ENCODE peak calls at places on chromosomes 2 and 18, in ten cellular contexts. One of them, this sample, is unnamed. For H3K4me1, the result is how much of the 10 kb centered on the place peaks cover.

GRCh38 chr18:59006461-59007067 is 133.1 kb upstream of the SEC11C start:
- DNase-seq in left ventricle myocardium inferior: no peak
- DNase-seq in stomach: no peak
- DNase-seq in H9: no peak
- DNase-seq in psoas muscle: no peak
- DNase-seq in mucosa of descending colon: no peak
- DNase-seq in sigmoid colon: no peak
- DNase-seq in GM12878: no peak
- DNase-seq in HCT116: no peak
- DNase-seq in CD8-positive, alpha-beta memory T cell: no peak
- DNase-seq in this sample: no peak

GRCh38 chr2:20350105-20350712 is 435 bp downstream of the PUM2 start:
- DNase-seq in H9: peak
- DNase-seq in HCT116: no peak
- DNase-seq in left ventricle myocardium inferior: peak
- DNase-seq in stomach: peak
- DNase-seq in sigmoid colon: peak
- DNase-seq in GM12878: no peak
- DNase-seq in mucosa of descending colon: peak
- DNase-seq in CD8-positive, alpha-beta memory T cell: no peak
- DNase-seq in psoas muscle: no peak
- DNase-seq in this sample: peak

GRCh38 chr2:36450466-36451196 is 95.1 kb downstream of the CRIM1 start:
- DNase-seq in CD8-positive, alpha-beta memory T cell: no peak
- DNase-seq in H9: no peak
- DNase-seq in mucosa of descending colon: no peak
- DNase-seq in psoas muscle: no peak
- DNase-seq in HCT116: no peak
- DNase-seq in GM12878: no peak
- DNase-seq in sigmoid colon: no peak
- DNase-seq in stomach: no peak
- DNase-seq in left ventricle myocardium inferior: no peak
- DNase-seq in this sample: no peak

GRCh38 chr2:239762742-239763269 is 262.3 kb downstream of the NDUFA10 start:
- DNase-seq in H9: no peak
- DNase-seq in psoas muscle: no peak
- DNase-seq in CD8-positive, alpha-beta memory T cell: no peak
- DNase-seq in HCT116: no peak
- DNase-seq in GM12878: no peak
- DNase-seq in stomach: no peak
- DNase-seq in sigmoid colon: peak
- DNase-seq in mucosa of descending colon: no peak
- DNase-seq in left ventricle myocardium inferior: no peak
- DNase-seq in this sample: peak

GRCh38 chr18:37578886-37579513 is 13.4 kb upstream of the CELF4 start:
- DNase-seq in H9: no peak
- DNase-seq in GM12878: no peak
- DNase-seq in sigmoid colon: no peak
- DNase-seq in psoas muscle: no peak
- DNase-seq in left ventricle myocardium inferior: no peak
- DNase-seq in HCT116: peak
- DNase-seq in stomach: no peak
- DNase-seq in CD8-positive, alpha-beta memory T cell: no peak
- DNase-seq in mucosa of descending colon: no peak
- DNase-seq in this sample: no peak

GRCh38 chr18:58176915-58177717 is 133.1 kb downstream of the NEDD4L start:
- DNase-seq in mucosa of descending colon: no peak
- DNase-seq in sigmoid colon: no peak
- DNase-seq in HCT116: no peak
- DNase-seq in H9: no peak
- DNase-seq in left ventricle myocardium inferior: no peak
- DNase-seq in psoas muscle: no peak
- DNase-seq in CD8-positive, alpha-beta memory T cell: no peak
- DNase-seq in GM12878: no peak
- DNase-seq in stomach: no peak
- DNase-seq in this sample: no peak

GRCh38 chr2:27489118-27489497 is 435 bp downstream of the IFT172 start:
- DNase-seq in sigmoid colon: no peak
- DNase-seq in GM12878: no peak
- DNase-seq in psoas muscle: no peak
- DNase-seq in left ventricle myocardium inferior: no peak
- DNase-seq in mucosa of descending colon: peak
- DNase-seq in CD8-positive, alpha-beta memory T cell: no peak
- DNase-seq in H9: no peak
- DNase-seq in stomach: no peak
- DNase-seq in HCT116: peak
- DNase-seq in this sample: no peak

GRCh38 chr18:74499633-74500032 is 3.5 kb downstream of the CNDP2 start:
- DNase-seq in GM12878: peak
- DNase-seq in left ventricle myocardium inferior: peak
- DNase-seq in H9: peak
- DNase-seq in stomach: peak
- DNase-seq in mucosa of descending colon: peak
- DNase-seq in sigmoid colon: peak
- DNase-seq in CD8-positive, alpha-beta memory T cell: peak
- DNase-seq in HCT116: no peak
- DNase-seq in psoas muscle: peak
- DNase-seq in this sample: peak

GRCh38 chr2:3043726-3044125 is 333.9 kb downstream of the EIPR1 start:
- DNase-seq in mucosa of descending colon: no peak
- DNase-seq in psoas muscle: no peak
- DNase-seq in left ventricle myocardium inferior: no peak
- DNase-seq in HCT116: no peak
- DNase-seq in H9: no peak
- DNase-seq in sigmoid colon: no peak
- DNase-seq in stomach: no peak
- DNase-seq in CD8-positive, alpha-beta memory T cell: no peak
- DNase-seq in GM12878: no peak
- DNase-seq in this sample: no peak
- H3K4me1 ChIP-seq in mucosa of descending colon: under half
- H3K4me1 ChIP-seq in psoas muscle: under half
- H3K4me1 ChIP-seq in left ventricle myocardium inferior: under half
- H3K4me1 ChIP-seq in HCT116: under half
- H3K4me1 ChIP-seq in H9: under half
- H3K4me1 ChIP-seq in sigmoid colon: under half
- H3K4me1 ChIP-seq in stomach: under half
- H3K4me1 ChIP-seq in CD8-positive, alpha-beta memory T cell: under half
- H3K4me1 ChIP-seq in GM12878: under half
- H3K4me1 ChIP-seq in this sample: under half

DNA sequence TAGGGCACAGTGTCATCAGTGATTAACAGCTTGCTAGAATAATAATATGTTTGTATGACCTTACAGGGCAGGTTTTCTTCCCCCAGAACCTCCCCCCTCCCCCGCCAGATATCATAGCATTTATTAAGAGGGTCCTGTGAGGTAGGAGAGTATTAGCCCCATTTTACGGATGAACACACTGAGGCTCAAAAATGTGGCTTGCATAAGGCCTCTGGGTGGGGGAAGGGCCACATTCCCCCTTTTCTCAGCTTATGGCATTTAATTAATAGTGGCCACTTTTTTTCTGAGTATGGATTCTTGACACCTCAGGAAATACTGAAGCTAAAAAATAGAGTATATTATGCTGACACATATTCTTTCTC is 2.9 kb downstream of the CTIF start:
- DNase-seq in left ventricle myocardium inferior: no peak
- DNase-seq in H9: no peak
- DNase-seq in psoas muscle: no peak
- DNase-seq in stomach: no peak
- DNase-seq in HCT116: no peak
- DNase-seq in sigmoid colon: no peak
- DNase-seq in CD8-positive, alpha-beta memory T cell: no peak
- DNase-seq in GM12878: no peak
- DNase-seq in mucosa of descending colon: peak
- DNase-seq in this sample: no peak
- H3K4me1 ChIP-seq in left ventricle myocardium inferior: half or more
- H3K4me1 ChIP-seq in H9: under half
- H3K4me1 ChIP-seq in psoas muscle: half or more
- H3K4me1 ChIP-seq in stomach: half or more
- H3K4me1 ChIP-seq in HCT116: under half
- H3K4me1 ChIP-seq in sigmoid colon: half or more
- H3K4me1 ChIP-seq in CD8-positive, alpha-beta memory T cell: under half
- H3K4me1 ChIP-seq in GM12878: under half
- H3K4me1 ChIP-seq in mucosa of descending colon: under half
- H3K4me1 ChIP-seq in this sample: under half

DNA sequence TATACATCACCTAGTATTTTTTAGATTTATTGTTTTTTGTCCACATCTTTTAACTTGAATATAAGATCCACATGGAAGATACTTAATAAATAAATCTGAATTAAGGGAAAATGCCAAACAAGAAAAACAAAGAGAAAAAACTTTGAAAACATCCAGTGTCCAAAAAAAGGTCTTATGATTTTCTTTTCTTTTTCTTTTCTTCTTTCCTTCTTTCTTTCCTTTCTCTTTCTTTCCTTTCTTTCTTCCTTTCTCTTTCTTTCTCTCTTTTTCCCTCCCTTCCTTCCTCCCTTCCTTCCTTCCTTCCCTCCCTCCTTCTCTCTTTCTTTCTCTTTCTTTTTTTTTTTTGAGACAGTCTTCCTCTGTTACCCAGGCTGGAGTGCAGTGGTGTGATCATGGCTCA is 29.6 kb upstream of the WIPF1 start:
- DNase-seq in left ventricle myocardium inferior: no peak
- DNase-seq in CD8-positive, alpha-beta memory T cell: no peak
- DNase-seq in psoas muscle: no peak
- DNase-seq in sigmoid colon: no peak
- DNase-seq in stomach: no peak
- DNase-seq in HCT116: no peak
- DNase-seq in mucosa of descending colon: no peak
- DNase-seq in GM12878: no peak
- DNase-seq in H9: no peak
- DNase-seq in this sample: no peak
- H3K4me1 ChIP-seq in left ventricle myocardium inferior: under half
- H3K4me1 ChIP-seq in CD8-positive, alpha-beta memory T cell: half or more
- H3K4me1 ChIP-seq in psoas muscle: under half
- H3K4me1 ChIP-seq in sigmoid colon: half or more
- H3K4me1 ChIP-seq in stomach: under half
- H3K4me1 ChIP-seq in HCT116: under half
- H3K4me1 ChIP-seq in mucosa of descending colon: under half
- H3K4me1 ChIP-seq in GM12878: under half
- H3K4me1 ChIP-seq in H9: under half
- H3K4me1 ChIP-seq in this sample: under half

DNA sequence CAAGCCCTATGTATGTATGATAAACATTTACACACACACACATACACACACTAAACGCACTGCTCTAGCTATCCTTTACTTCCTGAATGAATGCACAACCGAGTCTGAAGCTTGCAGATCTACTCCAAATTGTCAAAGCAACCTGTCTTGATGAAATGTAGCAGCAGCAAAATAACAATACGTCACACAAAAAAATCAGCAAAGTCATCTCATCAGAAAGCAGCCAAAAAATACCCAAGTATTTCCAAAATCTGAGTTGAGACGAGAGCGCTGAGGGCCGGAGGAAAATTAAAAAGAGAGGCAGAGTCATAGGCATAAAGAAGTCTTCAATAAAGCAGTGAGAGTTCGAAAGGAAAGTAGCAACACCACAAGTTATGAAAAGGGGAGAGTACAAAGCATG is 67.7 kb downstream of the ZNF521 start:
- DNase-seq in CD8-positive, alpha-beta memory T cell: no peak
- DNase-seq in H9: no peak
- DNase-seq in psoas muscle: no peak
- DNase-seq in left ventricle myocardium inferior: no peak
- DNase-seq in sigmoid colon: no peak
- DNase-seq in GM12878: no peak
- DNase-seq in HCT116: no peak
- DNase-seq in stomach: no peak
- DNase-seq in mucosa of descending colon: no peak
- DNase-seq in this sample: no peak
- H3K4me1 ChIP-seq in CD8-positive, alpha-beta memory T cell: under half
- H3K4me1 ChIP-seq in H9: under half
- H3K4me1 ChIP-seq in psoas muscle: under half
- H3K4me1 ChIP-seq in left ventricle myocardium inferior: half or more
- H3K4me1 ChIP-seq in sigmoid colon: under half
- H3K4me1 ChIP-seq in GM12878: under half
- H3K4me1 ChIP-seq in HCT116: under half
- H3K4me1 ChIP-seq in stomach: under half
- H3K4me1 ChIP-seq in mucosa of descending colon: under half
- H3K4me1 ChIP-seq in this sample: under half

GRCh38 chr2:134623796-134624195 is 95.0 kb downstream of the TMEM163 start:
- DNase-seq in left ventricle myocardium inferior: no peak
- DNase-seq in mucosa of descending colon: peak
- DNase-seq in H9: no peak
- DNase-seq in stomach: no peak
- DNase-seq in HCT116: no peak
- DNase-seq in GM12878: peak
- DNase-seq in psoas muscle: no peak
- DNase-seq in CD8-positive, alpha-beta memory T cell: no peak
- DNase-seq in sigmoid colon: no peak
- DNase-seq in this sample: no peak
- H3K4me1 ChIP-seq in left ventricle myocardium inferior: under half
- H3K4me1 ChIP-seq in mucosa of descending colon: under half
- H3K4me1 ChIP-seq in H9: under half
- H3K4me1 ChIP-seq in stomach: under half
- H3K4me1 ChIP-seq in HCT116: under half
- H3K4me1 ChIP-seq in GM12878: under half
- H3K4me1 ChIP-seq in psoas muscle: under half
- H3K4me1 ChIP-seq in CD8-positive, alpha-beta memory T cell: under half
- H3K4me1 ChIP-seq in sigmoid colon: under half
- H3K4me1 ChIP-seq in this sample: under half

DNA sequence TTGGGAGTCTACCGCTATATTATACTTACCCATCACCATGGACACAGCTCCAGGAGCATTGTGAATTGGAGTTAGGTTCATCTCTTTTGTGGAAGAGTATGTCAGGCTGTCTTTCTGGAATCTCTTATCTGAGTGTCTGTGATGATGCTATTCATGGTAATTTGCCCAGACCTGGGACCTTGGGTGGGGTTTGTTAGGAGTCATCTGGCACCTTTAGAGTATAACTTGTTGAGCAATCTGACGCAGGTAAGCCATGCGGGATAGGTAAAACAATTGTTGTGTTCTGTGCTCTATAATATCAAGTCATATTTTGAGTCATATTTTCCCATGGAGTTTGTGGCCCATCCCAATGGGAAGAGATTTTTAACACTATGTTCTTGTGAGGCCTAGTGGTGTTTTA is 49.7 kb upstream of the MAPRE2 start:
- DNase-seq in GM12878: no peak
- DNase-seq in HCT116: no peak
- DNase-seq in psoas muscle: no peak
- DNase-seq in stomach: no peak
- DNase-seq in sigmoid colon: no peak
- DNase-seq in left ventricle myocardium inferior: no peak
- DNase-seq in mucosa of descending colon: no peak
- DNase-seq in CD8-positive, alpha-beta memory T cell: no peak
- DNase-seq in H9: no peak
- DNase-seq in this sample: no peak
- H3K4me1 ChIP-seq in GM12878: under half
- H3K4me1 ChIP-seq in HCT116: under half
- H3K4me1 ChIP-seq in psoas muscle: under half
- H3K4me1 ChIP-seq in stomach: under half
- H3K4me1 ChIP-seq in sigmoid colon: under half
- H3K4me1 ChIP-seq in left ventricle myocardium inferior: under half
- H3K4me1 ChIP-seq in mucosa of descending colon: under half
- H3K4me1 ChIP-seq in CD8-positive, alpha-beta memory T cell: under half
- H3K4me1 ChIP-seq in H9: under half
- H3K4me1 ChIP-seq in this sample: under half

This sample was measured in upper lobe of right lung.